ENCODE peak calls at places on chromosomes 12 and 14, in seven cellular contexts. K is CD8-positive, alpha-beta memory T cell; Z is Panc1; X is transverse colon; H is spleen; J is K562; F is left lung. I is an unnamed sample. For H3K4me1, the result is how much of the 10 kb centered on the place peaks cover.

GRCh38 chr14:91315844-91316267 is 71.4 kb upstream of the GPR68 start:
- DNase-seq in K (peak), Z (no peak), X (peak), H (peak), J (no peak), F (no peak), I (no peak)

GRCh38 chr12:84856156-84856900 is 56.3 kb downstream of the SLC6A15 start:
- DNase-seq in K (no peak), Z (no peak), X (no peak), H (no peak), J (no peak), F (no peak), I (no peak)

GRCh38 chr12:75641031-75641780 is 129.8 kb upstream of the KRR1 start:
- DNase-seq in K (peak), Z (no peak), X (peak), H (no peak), J (peak), F (no peak), I (no peak)

GRCh38 chr14:95523818-95524448 is 7.5 kb upstream of the SYNE3 start:
- DNase-seq in K (peak), Z (no peak), X (peak), H (no peak), J (peak), F (no peak), I (peak)

GRCh38 chr14:97027256-97027999 is 230.2 kb downstream of the VRK1 start:
- DNase-seq in K (no peak), Z (no peak), X (no peak), H (no peak), J (no peak), F (no peak), I (no peak)

GRCh38 chr14:100747021-100747586 is 20.4 kb downstream of the DLK1 start:
- DNase-seq in K (no peak), Z (peak), X (no peak), H (peak), J (no peak), F (peak), I (peak)

GRCh38 chr12:45268672-45269406 is 52.9 kb downstream of the ANO6 start:
- DNase-seq in K (no peak), Z (no peak), X (peak), H (no peak), J (peak), F (no peak), I (peak)

GRCh38 chr12:30002677-30003076 is 218.9 kb upstream of the TMTC1 start:
- DNase-seq in K (no peak), Z (no peak), X (no peak), H (no peak), J (no peak), F (no peak), I (no peak)

GRCh38 chr12:121709478-121709890 is 3.1 kb upstream of the TMEM120B start:
- DNase-seq in K (no peak), Z (no peak), X (no peak), H (no peak), J (no peak), F (no peak), I (no peak)

DNA sequence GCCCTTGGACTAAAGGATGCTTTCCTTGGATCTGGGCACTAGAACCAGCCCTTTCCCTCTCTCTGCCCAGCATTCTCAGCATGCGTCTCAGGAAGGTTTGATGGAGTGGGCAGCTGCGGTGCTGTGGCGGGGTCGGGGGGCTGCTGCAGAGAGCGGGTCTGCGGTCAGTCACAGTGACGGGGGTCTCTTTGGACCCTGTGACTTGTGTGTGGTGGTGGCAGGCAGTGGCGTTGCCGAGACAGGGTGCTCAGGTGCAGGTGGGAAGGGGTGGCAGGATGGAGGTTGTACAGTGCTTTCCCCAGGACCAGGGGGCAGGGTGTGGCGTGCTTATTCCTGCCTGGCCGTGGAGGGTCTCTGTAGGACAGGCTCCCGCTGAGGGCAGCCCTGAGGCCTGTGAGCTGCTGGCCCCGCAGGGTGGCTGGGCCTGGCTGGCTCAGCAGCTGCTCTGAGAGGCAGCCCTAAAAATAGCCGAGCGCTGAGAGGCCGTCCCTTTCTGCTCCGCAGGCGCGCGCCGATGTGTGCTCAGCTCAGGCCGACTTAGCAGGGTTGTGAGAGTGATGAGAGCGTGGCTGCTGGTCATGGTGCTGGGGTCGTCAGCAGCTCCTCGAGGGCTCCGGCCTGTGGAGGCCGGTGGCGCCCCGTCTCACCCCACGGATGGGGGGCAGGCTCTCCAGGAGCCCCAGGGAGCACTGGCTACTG is 9.7 kb downstream of the PACS2 start:
- DNase-seq in K (no peak), Z (no peak), X (no peak), H (no peak), J (no peak), F (peak), I (no peak)
- H3K27ac ChIP-seq in K (no peak), Z (no peak), X (no peak), H (no peak), J (no peak), F (no peak), I (no peak)

GRCh38 chr12:53300187-53300586 is 692 bp downstream of the MYG1 start:
- DNase-seq in K (no peak), Z (no peak), X (no peak), H (no peak), J (no peak), F (no peak), I (no peak)

GRCh38 chr12:53295891-53296219 is 513 bp downstream of the PFDN5 start:
- DNase-seq in K (no peak), Z (no peak), X (no peak), H (no peak), J (peak), F (no peak), I (no peak)

GRCh38 chr12:53299101-53299453 is 418 bp upstream of the MYG1 start:
- DNase-seq in K (peak), Z (no peak), X (no peak), H (no peak), J (peak), F (no peak), I (peak)

GRCh38 chr12:53299454-53300180 is at the start of gene MYG1:
- DNase-seq in K (peak), Z (peak), X (peak), H (peak), J (no peak), F (peak), I (peak)

DNA sequence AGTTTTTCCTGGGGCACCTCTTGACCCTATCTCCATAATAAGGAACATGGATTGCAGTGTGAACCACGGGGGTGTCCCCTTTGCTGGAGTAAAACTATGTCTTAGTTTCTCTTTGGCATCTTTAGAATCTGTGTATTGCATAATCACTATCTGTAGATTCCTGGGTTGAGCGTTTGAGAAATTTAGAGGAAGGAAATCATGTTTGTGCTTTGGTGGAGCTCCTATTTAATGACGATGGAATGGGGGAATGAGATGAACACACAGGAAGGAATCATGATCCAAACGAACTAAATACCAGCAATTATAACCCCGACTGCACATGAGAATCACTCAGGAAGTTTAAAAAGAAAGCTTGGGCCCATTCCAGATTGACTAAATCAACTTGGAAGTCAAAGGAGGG is 1.3 kb upstream of the MYG1 start:
- DNase-seq in K (no peak), Z (no peak), X (no peak), H (no peak), J (no peak), F (no peak), I (no peak)
- H3K4me3 ChIP-seq in K (no peak), Z (no peak), X (no peak), H (no peak), J (no peak), F (no peak), I (no peak)

GRCh38 chr12:12511895-12512674 is 50.6 kb downstream of the DUSP16 start:
- DNase-seq in K (no peak), Z (no peak), X (no peak), H (no peak), J (no peak), F (no peak), I (no peak)
- H3K4me1 ChIP-seq in K (under half), Z (under half), X (under half), H (under half), J (under half), F (under half), I (under half)

GRCh38 chr12:98403936-98404335 is 111.5 kb upstream of the TMPO start:
- DNase-seq in K (no peak), Z (no peak), X (no peak), H (no peak), J (no peak), F (no peak), I (no peak)

GRCh38 chr12:98402081-98402480 is 113.3 kb upstream of the TMPO start:
- DNase-seq in K (no peak), Z (no peak), X (no peak), H (no peak), J (no peak), F (no peak), I (no peak)

GRCh38 chr12:98401427-98401826 is 114.0 kb upstream of the TMPO start:
- DNase-seq in K (no peak), Z (no peak), X (no peak), H (no peak), J (no peak), F (no peak), I (no peak)

GRCh38 chr12:98402671-98403070 is 112.7 kb upstream of the TMPO start:
- DNase-seq in K (no peak), Z (no peak), X (no peak), H (no peak), J (no peak), F (no peak), I (no peak)

DNA sequence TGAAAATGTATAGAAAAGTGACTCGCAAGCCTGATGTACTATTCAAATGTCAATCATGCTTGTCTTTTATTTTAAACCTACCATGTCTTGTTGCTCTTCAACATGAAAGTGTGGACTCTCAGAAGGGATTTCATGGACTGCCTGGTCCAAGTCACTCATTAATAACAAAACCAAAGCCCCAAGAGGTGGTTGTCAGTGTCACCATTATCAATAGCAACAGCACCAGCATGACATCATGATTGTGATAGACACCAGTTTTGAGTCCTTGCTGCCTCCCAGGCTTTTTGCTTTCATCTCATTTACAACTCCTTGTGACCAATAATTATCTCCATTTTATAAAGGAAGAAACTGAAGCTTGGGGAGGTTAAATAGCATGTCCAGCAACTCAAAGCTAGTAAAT is 112.0 kb upstream of the TMPO start:
- DNase-seq in K (no peak), Z (no peak), X (no peak), H (no peak), J (no peak), F (no peak), I (no peak)
- H3K27ac ChIP-seq in K (no peak), Z (no peak), X (no peak), H (no peak), J (no peak), F (no peak), I (no peak)

GRCh38 chr14:73003688-73004087 is 23.2 kb downstream of the ZFYVE1 start:
- DNase-seq in K (no peak), Z (no peak), X (no peak), H (no peak), J (no peak), F (no peak), I (no peak)
- H3K4me3 ChIP-seq in K (no peak), Z (no peak), X (no peak), H (no peak), J (no peak), F (no peak), I (no peak)

GRCh38 chr12:126967152-126967551 is 1299.8 kb upstream of the TMEM132C start:
- DNase-seq in K (no peak), Z (no peak), X (no peak), H (no peak), J (no peak), F (no peak), I (no peak)
- H3K4me1 ChIP-seq in K (under half), Z (under half), X (under half), H (under half), J (under half), F (under half), I (under half)

GRCh38 chr12:50569876-50570275 is 65.1 kb downstream of the DIP2B start:
- DNase-seq in K (no peak), Z (no peak), X (no peak), H (no peak), J (no peak), F (no peak), I (no peak)

GRCh38 chr12:50574621-50575348 is 70.0 kb downstream of the DIP2B start:
- DNase-seq in K (no peak), Z (no peak), X (no peak), H (no peak), J (no peak), F (no peak), I (no peak)

GRCh38 chr12:50573271-50573670 is 68.5 kb downstream of the DIP2B start:
- DNase-seq in K (no peak), Z (no peak), X (no peak), H (no peak), J (no peak), F (no peak), I (no peak)

GRCh38 chr12:50572275-50572674 is 67.5 kb downstream of the DIP2B start:
- DNase-seq in K (no peak), Z (no peak), X (no peak), H (no peak), J (no peak), F (no peak), I (no peak)

DNA sequence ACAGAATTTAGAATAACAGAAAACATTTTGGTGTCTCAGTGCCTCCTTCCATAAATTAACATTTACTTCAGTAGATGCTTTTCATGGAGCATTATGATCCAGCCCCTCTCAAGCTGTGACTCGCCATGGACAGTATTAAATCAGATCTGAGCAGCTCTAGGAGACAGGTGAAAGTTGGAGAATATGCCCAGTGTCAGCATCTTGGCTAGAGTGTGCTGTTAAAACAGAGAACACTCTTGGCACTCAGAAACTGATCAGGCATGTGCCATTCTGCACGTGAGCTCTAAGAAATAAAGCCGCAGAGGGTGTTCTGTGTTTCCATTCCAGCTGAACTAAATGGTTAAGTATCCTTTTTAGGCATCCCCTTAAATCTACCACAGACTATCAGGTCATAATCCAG is 68.0 kb downstream of the DIP2B start:
- DNase-seq in K (no peak), Z (no peak), X (no peak), H (no peak), J (no peak), F (no peak), I (no peak)
- H3K27ac ChIP-seq in K (no peak), Z (no peak), X (peak), H (peak), J (no peak), F (peak), I (peak)